ENCODE peak calls at places on chromosomes 4 and X, in six cellular contexts. F, P, R, C, J and S are unnamed samples.

GRCh38 chr4:185718578-185719492 is 93.2 kb downstream of the SORBS2 start:
- DNase-seq in C (no peak), F (no peak), P (no peak), J (peak), R (no peak), S (no peak)

GRCh38 chrX:2888309-2888708 is 40.8 kb downstream of the ARSD start:
- DNase-seq in F (no peak), J (no peak), P (no peak), C (no peak), R (no peak), S (no peak)

GRCh38 chrX:23385242-23385641 is 50.6 kb downstream of the PTCHD1 start:
- DNase-seq in C (no peak), F (no peak), J (no peak), R (no peak), P (no peak), S (no peak)

GRCh38 chrX:23883737-23884354 is 23.9 kb downstream of the APOO start:
- DNase-seq in R (no peak), J (no peak), F (no peak), C (no peak), P (peak), S (no peak)

GRCh38 chr4:139951051-139951450 is 202.9 kb downstream of the MAML3 start:
- DNase-seq in R (no peak), P (no peak), C (no peak), J (no peak), F (no peak), S (no peak)

GRCh38 chrX:140723251-140723650 is 13.7 kb downstream of the LINC00632 start:
- DNase-seq in R (no peak), C (no peak), P (no peak), J (no peak), F (no peak), S (no peak)

GRCh38 chr4:122341906-122342305 is 36.9 kb upstream of the ADAD1 start:
- DNase-seq in J (no peak), F (no peak), R (no peak), P (no peak), C (no peak), S (no peak)

GRCh38 chr4:100644150-100644549 is 126.3 kb upstream of the EMCN start:
- DNase-seq in F (no peak), R (peak), P (no peak), C (no peak), J (no peak), S (no peak)

GRCh38 chr4:158446106-158446505 is 75.6 kb upstream of the RXFP1 start:
- DNase-seq in P (no peak), J (no peak), R (no peak), F (no peak), C (no peak), S (no peak)

GRCh38 chrX:150158554-150159332 is 204.4 kb upstream of the MAMLD1 start:
- DNase-seq in R (no peak), C (no peak), J (no peak), F (no peak), P (no peak), S (no peak)

GRCh38 chr4:73718375-73719373 is 21.7 kb upstream of the CXCL8 start:
- DNase-seq in C (no peak), F (no peak), J (no peak), R (no peak), P (no peak), S (no peak)

GRCh38 chrX:40504801-40505605 is 75.8 kb upstream of the ATP6AP2 start:
- DNase-seq in P (no peak), J (no peak), R (no peak), F (no peak), C (no peak), S (no peak)

GRCh38 chr4:161573836-161574235 is 590.0 kb downstream of the FSTL5 start:
- DNase-seq in F (no peak), R (no peak), C (no peak), J (no peak), P (no peak), S (no peak)